ENCODE peak calls at places on chromosomes 13 and 19, in four cellular contexts. R, G, W and N are unnamed samples. For H3K4me1, the result is how much of the 10 kb centered on the place peaks cover.

GRCh38 chr13:19601749-19602725 is 31.4 kb upstream of the MPHOSPH8 start:
- DNase-seq in G (peak), W (peak), R (peak), N (no peak)

GRCh38 chr19:31578326-31578725 is 229.1 kb upstream of the TSHZ3 start:
- DNase-seq in G (no peak), R (no peak), W (no peak), N (no peak)

GRCh38 chr13:46866150-46866549 is 30.7 kb downstream of the HTR2A start:
- DNase-seq in G (peak), R (peak), W (no peak), N (peak)

GRCh38 chr13:67736646-67737420 is 506.7 kb upstream of the PCDH9 start:
- DNase-seq in G (no peak), W (no peak), R (peak), N (no peak)

GRCh38 chr13:97434417-97435296 is 688 bp downstream of the RAP2A start:
- DNase-seq in R (no peak), W (peak), G (peak), N (peak)

GRCh38 chr19:58563034-58563573 is 4.7 kb upstream of the UBE2M start:
- DNase-seq in R (peak), W (peak), G (no peak), N (no peak)

GRCh38 chr13:77056886-77057285 is 29.9 kb upstream of the FBXL3 start:
- DNase-seq in G (no peak), R (no peak), W (no peak), N (no peak)

GRCh38 chr19:50882188-50882587 is 8.9 kb downstream of the KLK2 start:
- DNase-seq in R (no peak), G (no peak), W (no peak), N (no peak)

GRCh38 chr13:48192536-48192935 is 40.5 kb upstream of the ITM2B start:
- DNase-seq in R (no peak), W (no peak), G (no peak), N (no peak)

GRCh38 chr13:44601596-44601995 is 25.5 kb upstream of the TSC22D1 start:
- DNase-seq in W (no peak), R (peak), G (no peak), N (no peak)

GRCh38 chr19:28556371-28556770 is 656.6 kb downstream of the UQCRFS1 start:
- DNase-seq in G (no peak), R (no peak), W (no peak), N (peak)

DNA sequence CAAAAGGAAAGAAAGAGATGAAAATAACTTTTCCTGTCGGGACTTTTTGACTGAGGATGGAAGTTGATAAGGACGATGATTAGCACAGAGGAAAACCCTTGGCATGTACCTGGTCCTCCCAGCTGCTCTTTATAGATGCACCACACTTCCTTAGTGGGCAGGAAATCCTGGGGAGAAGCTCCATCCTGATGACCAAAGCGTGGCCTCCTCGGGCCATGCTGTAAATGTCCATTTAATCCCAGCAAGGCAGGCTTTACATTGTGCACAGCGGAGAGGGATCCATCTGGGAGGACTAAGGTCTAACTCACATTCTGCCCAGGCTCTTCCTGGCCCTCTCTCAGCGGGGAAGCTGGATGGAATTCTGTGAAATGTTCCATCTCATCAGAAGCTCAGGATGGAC is 113.5 kb downstream of the COL4A2 start:
- DNase-seq in R (no peak), G (no peak), W (no peak), N (no peak)
- H3K4me1 ChIP-seq in R (under half), G (under half), W (half or more), N (under half)

GRCh38 chr19:17390665-17391370 is 3.2 kb downstream of the CCDC194 start:
- DNase-seq in G (peak), W (peak), R (peak), N (peak)
- H3K4me3 ChIP-seq in G (peak), W (peak), R (peak), N (no peak)

DNA sequence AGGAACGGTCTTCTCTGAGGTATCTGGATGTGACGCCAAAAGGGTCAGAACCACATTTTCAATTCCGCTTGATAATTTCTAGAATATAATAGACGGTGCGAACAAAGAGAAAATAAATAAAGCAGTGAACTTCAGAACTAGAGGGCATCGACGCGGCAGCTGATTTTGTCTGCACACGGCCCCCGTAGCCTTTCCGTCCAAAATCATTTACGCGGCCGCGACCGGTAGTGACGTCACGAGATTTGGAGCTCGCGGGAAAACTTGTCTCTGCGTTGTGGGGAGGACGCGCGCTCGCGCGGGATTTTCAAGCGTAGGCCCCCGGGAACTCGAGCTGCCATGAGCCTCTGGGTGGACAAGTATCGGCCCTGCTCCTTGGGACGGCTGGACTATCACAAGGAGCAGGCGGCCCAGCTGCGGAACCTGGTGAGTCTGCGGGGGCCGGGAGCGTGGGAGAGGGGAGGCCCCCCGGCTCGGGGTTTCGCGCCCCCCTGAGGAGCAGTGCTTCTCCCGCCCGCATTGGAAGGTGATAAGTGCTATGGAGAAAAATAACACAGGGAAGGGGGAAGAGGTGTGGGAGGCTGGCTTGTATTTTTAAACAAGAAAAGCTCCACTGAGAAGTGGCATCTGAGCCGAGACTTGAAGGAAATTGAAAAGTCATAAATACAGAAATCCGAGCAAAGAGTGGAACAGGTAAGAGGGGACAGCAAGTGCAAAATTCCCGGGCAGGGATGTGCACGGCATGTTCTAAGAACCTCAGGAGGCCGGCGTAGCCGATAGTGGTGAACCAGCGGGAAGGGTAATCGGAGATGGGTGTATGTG is at the start of gene RFC3:
- DNase-seq in R (peak), W (peak), G (peak), N (peak)
- H3K4me1 ChIP-seq in R (under half), W (under half), G (under half), N (under half)

DNA sequence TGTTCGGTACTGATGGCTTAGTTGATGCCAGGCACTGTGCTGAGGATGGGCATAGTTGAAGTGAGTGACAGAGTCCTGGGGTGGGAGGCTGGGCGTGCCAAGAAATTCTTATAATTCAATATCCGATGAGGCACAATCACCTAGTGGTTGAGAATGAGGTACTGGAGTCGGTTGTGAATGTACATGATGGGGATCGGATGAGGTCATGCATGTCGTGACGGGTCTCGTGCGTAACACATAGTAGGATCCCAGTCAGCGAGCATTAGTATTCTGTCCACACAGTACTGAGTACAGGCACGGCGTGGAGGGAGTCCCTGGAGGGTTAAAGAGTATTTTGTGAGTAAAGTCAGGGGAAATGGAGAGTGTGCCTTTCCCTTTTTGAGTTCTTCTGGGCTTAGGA is 2.8 kb downstream of the SAFB start:
- DNase-seq in R (no peak), W (no peak), G (no peak), N (no peak)
- H3K4me3 ChIP-seq in R (no peak), W (peak), G (peak), N (no peak)

DNA sequence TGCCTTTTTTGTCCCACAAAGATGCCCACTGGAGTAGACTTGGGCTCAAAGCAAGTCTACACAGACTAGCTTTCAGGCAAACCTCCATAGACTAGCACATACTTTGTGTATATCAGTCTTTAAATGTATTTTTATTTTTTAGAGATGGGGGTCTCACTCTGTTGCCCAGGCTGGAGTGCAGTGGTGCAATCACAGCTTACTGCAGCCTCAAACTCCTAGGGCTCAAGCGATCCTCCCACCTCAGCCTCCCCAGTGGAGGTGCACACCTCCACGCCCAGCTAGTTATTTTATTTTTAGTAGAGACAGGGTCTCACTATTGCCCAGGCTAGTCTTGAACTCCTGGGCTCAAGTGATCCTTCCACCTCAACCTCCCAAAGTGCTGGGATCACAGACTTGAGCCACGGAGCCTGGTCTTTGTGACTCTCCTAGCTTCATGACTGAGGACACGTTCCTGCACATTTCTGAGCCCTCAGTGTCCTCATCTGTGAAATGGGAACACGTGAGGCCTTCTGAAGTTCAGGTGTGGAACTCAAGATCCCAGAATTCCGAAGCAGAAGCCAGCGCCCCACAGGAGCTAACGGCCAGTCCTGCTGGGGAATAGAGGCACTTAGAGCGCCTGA is 5.1 kb upstream of the TPM4 start:
- DNase-seq in R (no peak), G (no peak), W (no peak), N (no peak)
- H3K4me1 ChIP-seq in R (under half), G (half or more), W (half or more), N (under half)

GRCh38 chr19:33362508-33363228 is 10.8 kb upstream of the CEBPG start:
- DNase-seq in G (no peak), W (no peak), R (no peak), N (no peak)

GRCh38 chr19:33358408-33358807 is 15.1 kb upstream of the CEBPG start:
- DNase-seq in R (no peak), W (no peak), G (no peak), N (no peak)

GRCh38 chr19:33355535-33355934 is 18.0 kb upstream of the CEBPG start:
- DNase-seq in W (no peak), R (no peak), G (no peak), N (no peak)

DNA sequence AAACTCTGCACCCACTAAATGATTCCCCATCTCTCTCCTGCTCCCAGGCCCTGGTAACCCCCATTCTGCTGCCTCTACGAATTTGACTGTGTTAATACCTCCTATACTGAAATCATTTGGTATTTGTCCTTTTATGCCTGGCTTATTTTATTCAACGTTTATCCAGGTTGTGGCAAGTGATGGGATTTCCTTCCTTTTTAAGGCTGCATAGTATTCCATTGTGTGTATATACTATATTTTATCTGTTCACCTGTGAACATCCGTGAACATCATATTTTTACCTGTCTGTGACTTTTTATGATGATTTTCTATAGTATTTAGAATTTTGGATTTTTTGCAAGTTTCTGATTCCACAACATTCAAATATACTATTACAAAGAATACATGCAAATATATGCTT is 13.9 kb upstream of the CEBPG start:
- DNase-seq in G (no peak), W (no peak), R (no peak), N (no peak)
- H3K4me3 ChIP-seq in G (no peak), W (no peak), R (no peak), N (no peak)

GRCh38 chr19:4115818-4116385 is 8.0 kb downstream of the MAP2K2 start:
- DNase-seq in W (no peak), R (no peak), G (no peak), N (no peak)

GRCh38 chr19:4112367-4112766 is 11.6 kb downstream of the MAP2K2 start:
- DNase-seq in W (no peak), G (no peak), R (no peak), N (no peak)

GRCh38 chr19:4113398-4114088 is 10.4 kb downstream of the MAP2K2 start:
- DNase-seq in G (no peak), W (peak), R (no peak), N (no peak)

GRCh38 chr19:4114181-4114580 is 9.7 kb downstream of the MAP2K2 start:
- DNase-seq in W (no peak), R (no peak), G (no peak), N (no peak)

GRCh38 chr19:4115050-4115817 is 8.7 kb downstream of the MAP2K2 start:
- DNase-seq in W (peak), R (no peak), G (peak), N (no peak)
- H3K4me1 ChIP-seq in W (under half), R (under half), G (under half), N (under half)

GRCh38 chr19:49442793-49443365 is 1.6 kb upstream of the SLC17A7 start:
- DNase-seq in G (peak), W (peak), R (peak), N (peak)

GRCh38 chr19:49441960-49442350 is 628 bp upstream of the SLC17A7 start:
- DNase-seq in R (no peak), W (no peak), G (no peak), N (no peak)

GRCh38 chr19:49440439-49441209 is 703 bp downstream of the SLC17A7 start:
- DNase-seq in R (no peak), W (no peak), G (no peak), N (no peak)

GRCh38 chr19:49442354-49442753 is 1.0 kb upstream of the SLC17A7 start:
- DNase-seq in G (peak), W (peak), R (no peak), N (no peak)

DNA sequence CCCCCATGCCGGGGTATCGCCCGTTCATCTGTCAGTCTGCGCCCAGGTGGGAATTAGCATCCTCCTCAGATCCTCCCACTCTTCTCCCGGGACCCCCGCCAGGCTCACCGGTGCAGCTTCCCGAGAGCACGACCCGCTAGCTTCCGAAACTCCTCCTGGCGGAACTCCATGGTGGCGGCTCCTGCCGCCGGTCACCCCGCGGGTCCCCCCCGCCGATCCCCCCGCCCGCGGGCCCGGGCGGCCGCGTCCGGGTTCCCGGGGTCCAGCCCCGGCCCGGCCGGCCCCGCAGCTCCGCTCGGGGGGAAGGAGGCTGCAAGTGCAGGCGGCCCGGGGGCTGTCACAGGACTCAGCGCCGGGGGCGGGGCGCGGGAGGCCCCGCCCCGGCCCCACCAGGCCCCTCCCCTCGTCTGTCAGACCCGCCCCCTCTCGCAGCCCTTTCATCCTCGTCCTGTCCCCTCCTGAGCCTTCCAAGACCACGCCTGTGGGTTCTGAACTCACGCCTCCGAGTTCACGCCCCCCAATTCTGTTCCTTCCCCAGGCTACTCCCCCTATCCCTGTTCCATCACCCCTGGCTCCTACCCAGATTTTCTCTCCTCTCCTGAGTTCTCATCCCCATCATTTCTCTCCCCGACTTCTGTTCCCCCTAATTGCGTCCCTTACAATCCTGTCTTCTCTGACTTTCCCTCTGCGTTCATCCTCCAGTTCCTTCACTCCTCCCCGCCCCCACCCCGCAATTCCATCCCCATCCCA is at the start of gene SLC17A7:
- DNase-seq in W (peak), R (peak), G (peak), N (peak)
- H3K4me3 ChIP-seq in W (peak), R (peak), G (no peak), N (no peak)

GRCh38 chr19:13094771-13095392 is 7.8 kb downstream of the LYL1 start:
- DNase-seq in R (no peak), G (no peak), W (no peak), N (no peak)

GRCh38 chr19:13095393-13095784 is 7.3 kb downstream of the LYL1 start:
- DNase-seq in R (no peak), W (no peak), G (peak), N (no peak)

GRCh38 chr19:13092608-13093260 is 9.9 kb downstream of the LYL1 start:
- DNase-seq in G (no peak), R (no peak), W (no peak), N (no peak)

GRCh38 chr19:13093407-13094284 is 9.0 kb downstream of the LYL1 start:
- DNase-seq in W (peak), G (peak), R (peak), N (peak)

DNA sequence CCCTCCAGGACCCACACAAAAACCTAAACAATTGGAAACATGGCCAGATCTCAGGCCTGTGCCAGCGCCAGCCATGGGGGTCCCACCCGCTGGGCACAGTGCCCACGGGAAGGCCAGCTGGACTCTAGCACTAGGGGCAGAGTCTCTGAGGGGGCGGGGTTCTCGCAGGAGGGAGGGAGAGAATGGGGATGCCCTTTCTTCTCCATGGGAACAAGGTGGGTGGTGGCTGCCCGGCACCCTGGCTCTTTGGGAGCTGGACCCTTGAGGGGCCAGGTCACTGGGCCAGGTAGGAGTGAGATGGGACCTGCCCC is 8.4 kb downstream of the LYL1 start:
- DNase-seq in W (no peak), R (no peak), G (no peak), N (no peak)
- H3K4me1 ChIP-seq in W (half or more), R (under half), G (half or more), N (under half)

DNA sequence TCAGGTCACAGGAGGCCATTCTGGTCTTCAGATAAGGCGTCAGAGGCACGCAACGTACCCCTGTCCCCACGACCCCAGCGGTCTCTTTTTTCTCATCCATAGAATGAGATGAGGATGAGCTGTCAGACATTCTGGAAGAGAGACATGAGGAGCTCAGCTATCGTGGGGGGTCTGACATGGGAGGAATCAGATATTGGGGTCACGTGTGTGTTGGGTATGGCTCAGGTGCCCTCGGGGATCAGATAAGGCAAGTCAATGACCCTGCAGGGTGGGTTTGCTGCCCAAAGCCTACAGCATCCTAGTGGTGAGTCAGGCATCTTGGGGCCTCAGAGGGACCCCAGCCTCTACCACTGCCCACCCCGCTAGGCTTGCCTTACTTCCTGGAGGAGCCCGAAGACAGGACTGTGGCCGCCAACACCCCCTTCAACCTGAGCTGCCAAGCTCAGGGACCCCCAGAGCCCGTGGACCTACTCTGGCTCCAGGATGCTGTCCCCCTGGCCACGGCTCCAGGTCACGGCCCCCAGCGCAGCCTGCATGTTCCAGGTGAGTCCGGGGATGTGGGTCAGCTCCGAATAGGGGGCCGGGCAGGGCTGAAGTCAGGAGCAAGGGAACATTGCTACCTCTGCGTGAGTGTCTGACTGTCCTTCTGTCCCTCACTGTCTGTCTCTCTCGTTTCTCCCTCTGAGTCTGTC is 2.6 kb downstream of the AXL start:
- DNase-seq in R (no peak), W (no peak), G (no peak), N (no peak)
- H3K4me3 ChIP-seq in R (no peak), W (no peak), G (no peak), N (no peak)